ENCODE peak calls at places on chromosome 9, in seven cellular contexts. N is GM12865, O is MM.1S, S is AG09319, Z is AG04450, G is uterus, Q is lower lobe of right lung. W is an unnamed sample.

GRCh38 chr9:101387871-101388506 is 3.2 kb upstream of the BAAT start:
- DNase-seq in N (peak), O (peak), S (no peak), Z (no peak), G (no peak), Q (no peak), W (no peak)

GRCh38 chr9:79371301-79371700 is 200.5 kb upstream of the TLE4 start:
- DNase-seq in N (no peak), O (no peak), S (no peak), Z (no peak), G (no peak), Q (no peak), W (no peak)

GRCh38 chr9:126298319-126298801 is 28.3 kb upstream of the MVB12B start:
- DNase-seq in N (no peak), O (no peak), S (no peak), Z (no peak), G (no peak), Q (no peak), W (no peak)

GRCh38 chr9:116238225-116238624 is 84.6 kb downstream of the PAPPA start:
- DNase-seq in N (no peak), O (no peak), S (peak), Z (peak), G (no peak), Q (no peak), W (no peak)

GRCh38 chr9:133421615-133422542 is at the start of gene ADAMTS13:
- DNase-seq in N (peak), O (no peak), S (no peak), Z (no peak), G (no peak), Q (no peak), W (peak)

GRCh38 chr9:90017704-90018103 is 412.9 kb downstream of the GADD45G start:
- DNase-seq in N (no peak), O (no peak), S (no peak), Z (no peak), G (no peak), Q (no peak), W (no peak)

GRCh38 chr9:14277202-14277601 is 36.7 kb downstream of the NFIB start:
- DNase-seq in N (no peak), O (no peak), S (no peak), Z (no peak), G (no peak), Q (no peak), W (no peak)

GRCh38 chr9:90637626-90638025 is 5.0 kb downstream of the DIRAS2 start:
- DNase-seq in N (no peak), O (no peak), S (no peak), Z (no peak), G (no peak), Q (no peak), W (no peak)

GRCh38 chr9:78601957-78602565 is 305.1 kb downstream of the PSAT1 start:
- DNase-seq in N (peak), O (peak), S (no peak), Z (no peak), G (no peak), Q (no peak), W (no peak)

GRCh38 chr9:116978155-116978554 is 291.1 kb downstream of the TRIM32 start:
- DNase-seq in N (no peak), O (no peak), S (no peak), Z (no peak), G (no peak), Q (no peak), W (no peak)

GRCh38 chr9:99356512-99356971 is 134.5 kb downstream of the SEC61B start:
- DNase-seq in N (no peak), O (no peak), S (no peak), Z (no peak), G (no peak), Q (peak), W (no peak)

GRCh38 chr9:112334319-112334828 is 955 bp upstream of the PTBP3 start:
- DNase-seq in N (peak), O (peak), S (no peak), Z (no peak), G (no peak), Q (no peak), W (peak)

GRCh38 chr9:6855860-6856259 is 98.1 kb downstream of the KDM4C start:
- DNase-seq in N (no peak), O (no peak), S (no peak), Z (no peak), G (no peak), Q (peak), W (no peak)

GRCh38 chr9:72315089-72315509 is 49.9 kb downstream of the ZFAND5 start:
- DNase-seq in N (peak), O (no peak), S (no peak), Z (no peak), G (peak), Q (peak), W (no peak)

GRCh38 chr9:42388146-42388690 is 204.8 kb downstream of the SPATA31A6 start:
- DNase-seq in N (no peak), O (no peak), S (no peak), Z (no peak), G (no peak), Q (no peak), W (peak)

GRCh38 chr9:136700309-136700708 is 12.1 kb upstream of the DIPK1B start:
- DNase-seq in N (no peak), O (no peak), S (no peak), Z (no peak), G (no peak), Q (no peak), W (no peak)

GRCh38 chr9:27800159-27800558 is 226.9 kb upstream of the C9orf72 start:
- DNase-seq in N (no peak), O (no peak), S (no peak), Z (no peak), G (no peak), Q (no peak), W (no peak)

GRCh38 chr9:77807295-77807694 is 159.2 kb upstream of the GNA14 start:
- DNase-seq in N (no peak), O (no peak), S (peak), Z (peak), G (no peak), Q (no peak), W (no peak)

GRCh38 chr9:121357011-121357410 is 13.0 kb downstream of the STOM start:
- DNase-seq in N (no peak), O (no peak), S (no peak), Z (no peak), G (no peak), Q (no peak), W (no peak)

GRCh38 chr9:113484258-113484730 is 20.8 kb downstream of the RGS3 start:
- DNase-seq in N (no peak), O (no peak), S (no peak), Z (no peak), G (peak), Q (peak), W (no peak)

GRCh38 chr9:125747765-125748510 is 765 bp downstream of the PBX3 start:
- DNase-seq in N (peak), O (peak), S (no peak), Z (no peak), G (peak), Q (peak), W (peak)

GRCh38 chr9:71121275-71122168 is at the start of gene TRPM3:
- DNase-seq in N (no peak), O (no peak), S (no peak), Z (no peak), G (no peak), Q (no peak), W (no peak)

GRCh38 chr9:86589273-86589672 is 235.1 kb upstream of the TUT7 start:
- DNase-seq in N (no peak), O (no peak), S (no peak), Z (no peak), G (no peak), Q (no peak), W (no peak)
- TF ChIP-seq CTCF in N (no peak), O (no peak), S (no peak), Z (no peak), G (no peak), Q (no peak), W (no peak)

GRCh38 chr9:87109182-87109581 is 161.9 kb upstream of the GAS1 start:
- DNase-seq in N (no peak), O (no peak), S (no peak), Z (no peak), G (no peak), Q (no peak), W (no peak)

GRCh38 chr9:87109851-87110250 is 162.5 kb upstream of the GAS1 start:
- DNase-seq in N (no peak), O (no peak), S (no peak), Z (no peak), G (no peak), Q (no peak), W (no peak)

GRCh38 chr9:87108639-87109038 is 161.3 kb upstream of the GAS1 start:
- DNase-seq in N (no peak), O (no peak), S (no peak), Z (no peak), G (no peak), Q (no peak), W (no peak)

GRCh38 chr9:87112656-87113055 is 165.3 kb upstream of the GAS1 start:
- DNase-seq in N (no peak), O (no peak), S (no peak), Z (no peak), G (no peak), Q (no peak), W (no peak)

DNA sequence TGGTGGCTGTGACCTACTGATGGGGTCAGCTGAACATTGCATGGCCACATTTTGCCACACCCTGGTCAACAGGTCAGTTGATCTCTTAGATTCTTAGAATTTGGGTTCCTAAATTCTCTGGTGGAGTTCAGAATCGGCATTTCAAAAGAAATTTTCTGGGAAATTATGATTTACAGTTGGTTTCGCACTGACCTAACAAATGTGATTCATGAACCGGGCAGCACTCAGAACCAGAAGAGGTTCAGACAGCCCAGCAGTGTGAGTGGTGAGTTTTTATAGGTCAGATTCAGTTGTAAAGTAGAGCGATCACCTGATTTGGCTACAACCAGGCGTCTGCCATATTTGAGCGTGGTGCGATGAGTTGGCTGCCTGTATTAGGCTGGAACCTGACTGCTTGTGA is 163.7 kb upstream of the GAS1 start:
- DNase-seq in N (no peak), O (no peak), S (no peak), Z (no peak), G (no peak), Q (no peak), W (no peak)
- TF ChIP-seq CTCF in N (no peak), O (no peak), S (no peak), Z (no peak), G (no peak), Q (no peak), W (no peak)

DNA sequence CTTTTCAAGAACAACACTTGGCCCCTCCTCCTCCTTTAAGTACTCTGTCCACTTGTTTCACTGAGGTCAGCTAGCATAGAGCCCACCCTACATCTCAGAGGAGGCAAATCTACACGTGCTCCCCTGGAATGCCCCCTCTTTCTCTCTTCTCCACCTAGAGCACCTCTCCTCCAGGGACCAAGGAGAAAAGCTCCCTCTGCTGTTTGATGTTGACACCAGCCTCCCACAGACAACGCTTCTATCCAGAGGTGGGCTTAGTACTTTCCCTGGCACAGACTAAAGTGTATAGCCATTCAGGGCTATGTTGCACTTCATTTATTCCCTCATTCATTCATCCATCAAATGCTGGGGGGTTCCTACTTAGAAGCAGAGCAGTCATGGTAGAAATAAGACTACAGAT is 68.2 kb upstream of the TAF1L start:
- DNase-seq in N (peak), O (no peak), S (no peak), Z (no peak), G (no peak), Q (no peak), W (no peak)
- TF ChIP-seq CTCF in N (peak), O (no peak), S (no peak), Z (no peak), G (no peak), Q (no peak), W (no peak)

GRCh38 chr9:4229252-4229651 is 70.6 kb downstream of the GLIS3 start:
- DNase-seq in N (no peak), O (no peak), S (no peak), Z (no peak), G (no peak), Q (no peak), W (no peak)
- TF ChIP-seq CTCF in N (no peak), O (no peak), S (no peak), Z (peak), G (no peak), Q (no peak), W (no peak)

GRCh38 chr9:93036887-93037475 is 21.5 kb upstream of the SUSD3 start:
- DNase-seq in N (no peak), O (no peak), S (no peak), Z (no peak), G (no peak), Q (no peak), W (peak)
- TF ChIP-seq CTCF in N (no peak), O (no peak), S (no peak), Z (no peak), G (no peak), Q (no peak), W (no peak)

W was measured in GM13976.